ENCODE peak calls at places on chromosomes 13 and 19, in five cellular contexts. F is right atrium auricular region; Z is effector memory CD4-positive, alpha-beta T cell; K is Peyer's patch; E is tibial artery. X is an unnamed sample.

GRCh38 chr19:55640043-55640576 is 692 bp upstream of the ZNF580 start:
- DNase-seq in F (no peak), Z (peak; percentile 61), K (peak; percentile 89), E (peak; percentile 81), X (peak; percentile 77)

GRCh38 chr13:79673993-79674377 is 193.0 kb downstream of the NDFIP2 start:
- DNase-seq in F (no peak), Z (no peak), K (no peak), E (no peak), X (no peak)

GRCh38 chr13:64591981-64592380 is 2638.2 kb downstream of the PCDH9 start:
- DNase-seq in F (no peak), Z (no peak), K (no peak), E (no peak), X (no peak)

GRCh38 chr13:49112782-49113525 is 107.2 kb upstream of the MLNR start:
- DNase-seq in F (no peak), Z (no peak), K (no peak), E (no peak), X (no peak)

GRCh38 chr13:62320129-62320724 is 904.6 kb upstream of the PCDH20 start:
- DNase-seq in F (no peak), Z (no peak), K (no peak), E (no peak), X (no peak)

GRCh38 chr13:70125693-70126092 is 17.4 kb upstream of the KLHL1 start:
- DNase-seq in F (no peak), Z (no peak), K (no peak), E (no peak), X (no peak)

GRCh38 chr19:17605761-17606745 is 50.6 kb downstream of the COLGALT1 start:
- DNase-seq in F (peak; percentile 66), Z (peak; percentile 71), K (peak; percentile 91), E (peak; percentile 83), X (peak; percentile 89)

GRCh38 chr13:110400786-110401533 is 93.9 kb downstream of the COL4A2 start:
- DNase-seq in F (no peak), Z (no peak), K (no peak), E (no peak), X (no peak)

GRCh38 chr19:10026744-10027143 is 13.5 kb downstream of the RDH8 start:
- DNase-seq in F (no peak), Z (no peak), K (no peak), E (no peak), X (no peak)

GRCh38 chr13:111284579-111284978 is 35.9 kb upstream of the TEX29 start:
- DNase-seq in F (no peak), Z (no peak), K (no peak), E (no peak), X (no peak)

GRCh38 chr19:4988770-4989251 is 19.9 kb downstream of the KDM4B start:
- DNase-seq in F (peak; percentile 82), Z (no peak), K (no peak), E (no peak), X (no peak)

GRCh38 chr19:32464279-32464678 is 58.7 kb downstream of the DPY19L3 start:
- DNase-seq in F (no peak), Z (no peak), K (no peak), E (no peak), X (no peak)

GRCh38 chr19:42276284-42276683 is 7.2 kb downstream of the CIC start:
- DNase-seq in F (no peak), Z (no peak), K (peak; percentile 47), E (peak; percentile 69), X (no peak)

GRCh38 chr13:74173822-74174221 is 39.6 kb upstream of the KLF12 start:
- DNase-seq in F (no peak), Z (no peak), K (no peak), E (no peak), X (no peak)

GRCh38 chr19:1690570-1691307 is 38.3 kb upstream of the TCF3 start:
- DNase-seq in F (no peak), Z (peak; percentile 14), K (peak; percentile 70), E (no peak), X (no peak)

GRCh38 chr19:1648926-1649541 is 3.4 kb downstream of the TCF3 start:
- DNase-seq in F (no peak), Z (no peak), K (peak; percentile 73), E (no peak), X (no peak)

GRCh38 chr13:49540552-49540951 is 44.8 kb downstream of the PHF11 start:
- DNase-seq in F (no peak), Z (no peak), K (no peak), E (no peak), X (no peak)

GRCh38 chr19:49222011-49222410 is 64.4 kb downstream of the TRPM4 start:
- DNase-seq in F (no peak), Z (no peak), K (no peak), E (no peak), X (no peak)

GRCh38 chr19:17841810-17842662 is 5.7 kb downstream of the JAK3 start:
- DNase-seq in F (peak; percentile 75), Z (no peak), K (peak; percentile 71), E (peak; percentile 84), X (peak; percentile 72)

GRCh38 chr13:44317752-44318550 is 55.7 kb upstream of the SERP2 start:
- DNase-seq in F (no peak), Z (no peak), K (no peak), E (no peak), X (no peak)

GRCh38 chr19:38375748-38376147 is 1.4 kb downstream of the PSMD8 start:
- DNase-seq in F (no peak), Z (no peak), K (no peak), E (no peak), X (no peak)

GRCh38 chr19:38374332-38375097 is at the start of gene PSMD8:
- DNase-seq in F (peak; percentile 100), Z (peak; percentile 98), K (peak; percentile 100), E (peak; percentile 99), X (peak; percentile 100)

GRCh38 chr19:38375098-38375493 is 725 bp downstream of the PSMD8 start:
- DNase-seq in F (no peak), Z (no peak), K (no peak), E (no peak), X (no peak)

GRCh38 chr19:38377052-38377451 is 2.7 kb downstream of the PSMD8 start:
- DNase-seq in F (no peak), Z (no peak), K (no peak), E (no peak), X (no peak)

DNA sequence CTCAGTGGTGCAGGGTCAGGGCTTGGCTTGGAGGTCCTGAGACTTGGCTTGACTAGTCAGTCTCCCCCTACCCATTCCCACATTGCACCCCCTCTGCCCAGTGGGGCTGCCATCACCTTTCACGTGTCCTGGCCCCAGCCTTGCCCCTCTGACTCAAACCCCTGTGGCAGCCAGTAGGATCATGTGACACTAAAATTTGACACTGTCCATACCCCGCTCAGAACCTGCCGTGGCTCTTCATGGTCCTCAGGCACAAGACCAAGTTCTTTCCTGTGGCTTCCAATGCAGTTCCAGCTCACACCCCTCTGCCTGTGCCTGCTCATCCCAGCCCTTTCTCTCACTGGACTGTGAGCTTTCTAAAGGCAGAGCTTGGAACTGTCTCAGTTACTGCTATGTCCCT is 2.2 kb downstream of the PSMD8 start:
- DNase-seq in F (no peak), Z (no peak), K (no peak), E (no peak), X (no peak)
- H3K4me3 ChIP-seq in F (no peak overlapping the region), Z (no peak overlapping the region), K (no peak overlapping the region), E (no peak overlapping the region), X (no peak overlapping the region)

DNA sequence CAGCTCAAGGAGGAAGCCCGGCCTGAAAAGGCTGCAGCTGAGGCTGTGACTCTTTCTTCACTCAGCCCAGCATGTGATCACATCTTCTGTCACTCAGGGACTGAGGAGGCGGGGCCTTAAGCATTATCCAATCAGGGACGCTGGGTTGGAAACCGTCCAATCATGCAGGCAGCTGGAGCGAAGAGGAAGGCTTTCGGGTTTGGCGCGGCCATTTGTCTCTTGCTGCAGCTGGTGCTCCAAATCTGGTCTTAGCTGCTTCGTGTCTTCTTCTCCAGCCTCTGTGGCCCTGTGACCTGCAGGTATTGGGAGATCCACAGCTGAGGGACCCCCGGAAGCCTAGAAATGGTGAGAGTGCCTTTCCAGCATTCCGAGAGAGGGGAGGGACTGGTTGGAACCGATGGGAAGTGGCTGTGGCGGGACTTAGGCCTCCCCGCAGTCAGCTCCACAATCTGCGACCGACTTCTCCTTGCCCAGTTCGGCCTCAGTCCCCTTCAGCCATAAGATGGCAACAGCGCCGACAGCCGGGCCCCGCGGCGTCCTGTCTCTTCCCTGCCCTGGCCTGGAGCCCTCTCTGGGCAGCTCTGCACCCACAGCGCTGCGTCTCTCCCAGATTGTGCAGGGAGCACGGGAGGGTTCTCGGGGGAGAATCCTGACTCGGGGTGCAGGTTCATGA is at the start of gene ZNF90:
- DNase-seq in F (peak; percentile 99), Z (peak; percentile 81), K (peak; percentile 97), E (peak; percentile 97), X (peak; percentile 93)
- H3K27ac ChIP-seq in F (peak within 1 kb of the TSS; percentile 17), Z (no peak within 1 kb of the TSS), K (peak within 1 kb of the TSS; percentile 10), E (peak within 1 kb of the TSS; percentile 38), X (peak within 1 kb of the TSS; percentile 47)

GRCh38 chr19:19826875-19827274 is 5.3 kb upstream of the ZNF506 start:
- DNase-seq in F (no peak), Z (no peak), K (no peak), E (no peak), X (no peak)

GRCh38 chr19:19821366-19822147 is at the start of gene ZNF506:
- DNase-seq in F (peak; percentile 100), Z (peak; percentile 96), K (peak; percentile 100), E (peak; percentile 99), X (peak; percentile 92)

GRCh38 chr19:19820774-19821315 is 705 bp downstream of the ZNF506 start:
- DNase-seq in F (no peak), Z (no peak), K (no peak), E (no peak), X (no peak)

GRCh38 chr19:19822148-19822429 is 539 bp upstream of the ZNF506 start:
- DNase-seq in F (peak; percentile 64), Z (no peak), K (no peak), E (no peak), X (no peak)

DNA sequence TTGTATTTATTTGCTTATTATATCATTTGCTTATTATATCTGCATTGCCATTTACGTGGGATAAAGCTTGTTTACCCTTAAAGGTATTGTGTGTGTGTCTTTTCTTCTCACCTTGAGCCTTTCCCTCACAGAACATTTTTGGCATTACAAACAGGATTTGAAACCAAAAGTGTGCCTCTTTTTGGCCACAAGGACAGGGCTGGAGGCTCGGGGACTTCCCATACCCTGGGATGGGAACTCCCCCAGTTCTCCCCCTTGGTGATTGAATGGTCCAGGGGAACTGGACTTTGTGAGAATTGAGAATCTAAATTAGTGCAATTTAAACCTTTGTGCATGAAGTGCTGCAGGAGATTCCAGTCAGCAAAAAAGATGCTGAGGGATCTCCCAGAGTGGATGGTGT is 2.4 kb upstream of the ZNF506 start:
- DNase-seq in F (no peak), Z (no peak), K (no peak), E (no peak), X (no peak)
- H3K9me3 ChIP-seq in F (no peaks in the 10 kb centered on the region), Z (no peaks in the 10 kb centered on the region), K (no peaks in the 10 kb centered on the region), E (peaks cover 9% of the 10 kb centered on the region), X (peaks cover 81% of the 10 kb centered on the region)

DNA sequence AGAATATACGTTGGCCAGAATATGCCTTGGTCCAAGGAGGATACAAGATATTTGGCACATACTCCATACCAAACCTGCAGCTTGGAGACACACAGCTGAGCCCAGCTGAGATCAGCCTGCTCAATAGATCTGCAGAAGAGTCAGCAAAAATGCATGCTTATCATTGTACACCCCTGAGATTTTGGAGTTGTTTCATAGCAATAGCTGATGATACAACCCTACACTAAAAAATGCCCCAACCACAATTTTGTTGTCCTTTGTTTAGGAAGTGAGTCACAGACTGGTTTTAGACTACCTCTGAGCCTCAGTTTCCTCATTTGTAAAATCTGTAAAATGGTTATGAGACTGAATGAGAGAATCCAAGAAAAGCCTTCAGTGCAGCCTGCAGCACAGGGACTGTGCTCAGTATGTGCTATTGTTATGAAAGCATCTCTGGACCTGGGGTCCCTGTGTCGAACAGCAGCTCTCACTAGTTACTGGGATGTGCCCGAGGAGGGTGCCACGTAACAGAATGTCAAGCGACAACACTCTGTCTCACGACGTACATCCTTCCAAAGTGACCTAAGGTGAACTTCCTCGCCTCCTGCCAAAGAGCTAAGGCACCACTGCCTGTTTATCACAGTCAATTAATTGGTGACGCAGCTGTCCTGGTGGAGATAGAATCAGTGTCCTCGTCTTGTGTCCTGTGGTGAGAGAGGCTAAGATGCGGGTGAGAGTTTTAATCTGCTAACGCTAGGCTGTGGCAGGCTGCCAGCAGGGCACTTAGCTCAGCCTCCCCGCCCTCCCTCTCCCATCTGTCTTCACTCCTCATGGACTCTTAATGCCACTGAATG is 18.2 kb downstream of the DHRS12 start:
- DNase-seq in F (no peak), Z (no peak), K (peak; percentile 61), E (no peak), X (no peak)
- H3K4me3 ChIP-seq in F (no peak overlapping the region), Z (no peak overlapping the region), K (no peak overlapping the region), E (no peak overlapping the region), X (no peak overlapping the region)

X was measured in left lung.